ENCODE peak calls at places on chromosomes 4 and X, in nine cellular contexts. H is GM13976, S is H9, N is upper lobe of right lung, L is dorsolateral prefrontal cortex, R is fibroblast of villous mesenchyme, B is AG10803, V is stomach, U is lower leg skin. Q is an unnamed sample.

GRCh38 chr4:78370625-78371372 is 180.8 kb upstream of the ANXA3 start:
- DNase-seq in H (no peak), S (no peak), N (no peak), L (no peak), R (no peak), B (peak), V (no peak), U (no peak), Q (no peak)

GRCh38 chrX:45714864-45715263 is 514.2 kb upstream of the DIPK2B start:
- DNase-seq in H (no peak), S (no peak), N (no peak), L (no peak), R (peak), B (peak), V (no peak), U (no peak), Q (no peak)

GRCh38 chr4:2393353-2394270 is 24.8 kb downstream of the ZFYVE28 start:
- DNase-seq in H (peak), S (peak), N (no peak), L (no peak), R (peak), B (no peak), V (peak), U (no peak), Q (peak)

GRCh38 chrX:46554942-46555341 is 9.7 kb upstream of the ZNF674 start:
- DNase-seq in H (no peak), S (no peak), N (no peak), L (no peak), R (peak), B (peak), V (no peak), U (no peak), Q (no peak)

GRCh38 chrX:69286546-69286906 is 121.3 kb upstream of the PJA1 start:
- DNase-seq in H (no peak), S (no peak), N (no peak), L (no peak), R (no peak), B (no peak), V (no peak), U (no peak), Q (no peak)

GRCh38 chr4:52791936-52792335 is 40.7 kb upstream of the ERVMER34-1 start:
- DNase-seq in H (no peak), S (no peak), N (no peak), L (no peak), R (no peak), B (no peak), V (no peak), U (no peak), Q (no peak)

GRCh38 chr4:48557478-48557877 is 67.4 kb downstream of the ZAR1 start:
- DNase-seq in H (no peak), S (peak), N (no peak), L (no peak), R (no peak), B (no peak), V (no peak), U (no peak), Q (no peak)

GRCh38 chrX:24682739-24683432 is 10.8 kb upstream of the POLA1 start:
- DNase-seq in H (no peak), S (no peak), N (no peak), L (no peak), R (no peak), B (no peak), V (no peak), U (no peak), Q (no peak)

GRCh38 chr4:142128529-142128928 is 492.1 kb downstream of the IL15 start:
- DNase-seq in H (no peak), S (no peak), N (no peak), L (no peak), R (peak), B (peak), V (no peak), U (no peak), Q (no peak)

GRCh38 chr4:152591361-152591760 is 55.5 kb upstream of the FBXW7 start:
- DNase-seq in H (no peak), S (peak), N (peak), L (peak), R (peak), B (peak), V (peak), U (peak), Q (no peak)

GRCh38 chrX:109382332-109382731 is 99.6 kb downstream of the GUCY2F start:
- DNase-seq in H (no peak), S (no peak), N (no peak), L (no peak), R (no peak), B (no peak), V (no peak), U (no peak), Q (no peak)

GRCh38 chrX:109389917-109390316 is 92.0 kb downstream of the GUCY2F start:
- DNase-seq in H (no peak), S (no peak), N (no peak), L (no peak), R (no peak), B (no peak), V (no peak), U (no peak), Q (no peak)

GRCh38 chrX:109390556-109390955 is 91.3 kb downstream of the GUCY2F start:
- DNase-seq in H (no peak), S (no peak), N (no peak), L (no peak), R (no peak), B (no peak), V (no peak), U (no peak), Q (no peak)

DNA sequence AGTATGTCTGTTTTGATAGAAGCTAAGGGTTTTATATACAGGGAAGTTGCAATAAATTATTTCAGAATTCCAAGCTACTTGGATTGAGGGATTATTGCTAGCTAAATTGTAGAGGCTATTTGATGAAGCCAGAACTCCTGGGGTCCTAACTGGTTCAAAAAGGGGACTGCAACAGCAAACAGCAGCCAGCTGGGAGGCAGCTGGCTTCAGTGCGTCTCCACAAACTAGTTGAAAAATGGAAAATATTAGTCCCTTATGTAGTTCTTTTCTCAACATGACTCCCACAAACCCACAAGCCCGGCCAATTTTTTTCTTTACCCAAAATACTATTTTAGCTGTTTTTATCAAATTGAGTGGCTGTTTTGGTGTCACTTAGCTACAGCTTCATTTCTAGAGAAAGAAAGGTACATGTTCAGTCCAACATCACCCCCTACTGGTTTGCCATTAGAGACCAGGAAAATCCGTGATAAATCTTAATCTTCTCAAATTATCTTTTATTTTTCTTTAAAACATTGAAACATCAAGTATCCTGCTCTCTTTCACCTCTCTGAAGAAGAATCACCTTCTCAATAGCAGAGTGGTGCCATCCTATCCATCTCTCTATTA is 97.2 kb downstream of the GUCY2F start:
- DNase-seq in H (no peak), S (no peak), N (no peak), L (no peak), R (peak), B (peak), V (no peak), U (no peak), Q (no peak)
- TF ChIP-seq CTCF in H (peak), S (peak), N (peak), L (peak), R (peak), B (peak), V (no peak), U (no peak), Q (peak)

GRCh38 chrX:19564606-19565005 is 49.3 kb upstream of the MAP3K15 start:
- DNase-seq in H (no peak), S (no peak), N (no peak), L (no peak), R (no peak), B (no peak), V (no peak), U (no peak), Q (no peak)
- TF ChIP-seq CTCF in H (no peak), S (no peak), N (no peak), L (no peak), R (no peak), B (no peak), V (no peak), U (no peak), Q (no peak)

GRCh38 chrX:99795495-99795894 is 614.6 kb downstream of the PCDH19 start:
- DNase-seq in H (no peak), S (no peak), N (no peak), L (no peak), R (no peak), B (no peak), V (no peak), U (no peak), Q (no peak)
- TF ChIP-seq CTCF in H (no peak), S (peak), N (peak), L (no peak), R (no peak), B (no peak), V (no peak), U (no peak), Q (no peak)

GRCh38 chr4:17280266-17280665 is 231.6 kb downstream of the QDPR start:
- DNase-seq in H (no peak), S (no peak), N (no peak), L (no peak), R (no peak), B (no peak), V (no peak), U (no peak), Q (no peak)
- TF ChIP-seq CTCF in H (no peak), S (peak), N (no peak), L (no peak), R (no peak), B (no peak), V (no peak), U (no peak), Q (no peak)

GRCh38 chr4:81919810-81920209 is 448.1 kb upstream of the RASGEF1B start:
- DNase-seq in H (no peak), S (no peak), N (no peak), L (no peak), R (no peak), B (no peak), V (no peak), U (no peak), Q (no peak)
- TF ChIP-seq CTCF in H (no peak), S (no peak), N (no peak), L (no peak), R (no peak), B (no peak), V (no peak), U (no peak), Q (no peak)

GRCh38 chrX:107627792-107628661 is at the start of gene PRPS1:
- DNase-seq in H (peak), S (peak), N (peak), L (peak), R (peak), B (peak), V (peak), U (peak), Q (peak)

GRCh38 chrX:107626916-107627315 is 1.4 kb upstream of the PRPS1 start:
- DNase-seq in H (no peak), S (no peak), N (no peak), L (no peak), R (no peak), B (no peak), V (no peak), U (no peak), Q (no peak)

GRCh38 chrX:107628662-107629532 is 587 bp downstream of the PRPS1 start:
- DNase-seq in H (peak), S (peak), N (peak), L (peak), R (peak), B (no peak), V (no peak), U (peak), Q (peak)

GRCh38 chrX:107630031-107630689 is 1.9 kb downstream of the PRPS1 start:
- DNase-seq in H (no peak), S (no peak), N (no peak), L (no peak), R (no peak), B (no peak), V (no peak), U (no peak), Q (no peak)

GRCh38 chrX:107629533-107629909 is 1.2 kb downstream of the PRPS1 start:
- DNase-seq in H (no peak), S (no peak), N (no peak), L (no peak), R (peak), B (peak), V (no peak), U (no peak), Q (no peak)
- TF ChIP-seq CTCF in H (peak), S (peak), N (no peak), L (peak), R (peak), B (peak), V (no peak), U (no peak), Q (no peak)

DNA sequence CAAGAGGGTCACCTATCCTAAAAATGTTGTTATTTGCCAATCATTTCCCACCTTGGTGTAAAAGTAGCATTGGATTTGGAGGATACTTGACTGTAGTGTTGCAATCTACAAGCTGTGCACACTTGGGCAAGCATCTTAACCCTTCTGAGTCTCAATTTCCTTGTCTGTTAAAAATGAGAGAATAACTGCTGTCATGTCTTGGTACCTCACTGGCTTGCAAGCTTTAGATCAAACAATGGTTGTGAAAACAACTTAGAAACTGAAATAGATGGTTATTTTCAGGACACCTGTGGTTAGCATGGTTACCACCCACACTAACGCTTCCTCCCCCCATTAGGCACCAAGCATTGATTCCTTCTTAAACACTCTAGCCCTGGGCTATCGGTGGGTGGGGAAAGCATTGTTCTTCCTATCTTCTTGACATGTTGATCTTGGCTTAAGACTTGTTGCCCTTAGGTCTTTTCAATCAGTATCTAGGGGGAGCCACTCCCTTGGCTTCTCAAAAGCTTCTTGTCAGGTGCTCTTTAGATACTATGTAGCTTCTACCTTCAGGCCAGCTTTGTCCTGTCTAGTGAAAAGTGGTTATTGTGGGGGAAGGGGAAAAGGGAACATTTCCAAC is 10.6 kb upstream of the AMOT start:
- DNase-seq in H (peak), S (peak), N (no peak), L (no peak), R (no peak), B (no peak), V (no peak), U (no peak), Q (no peak)
- TF ChIP-seq CTCF in H (no peak), S (no peak), N (no peak), L (no peak), R (no peak), B (no peak), V (no peak), U (no peak), Q (no peak)

DNA sequence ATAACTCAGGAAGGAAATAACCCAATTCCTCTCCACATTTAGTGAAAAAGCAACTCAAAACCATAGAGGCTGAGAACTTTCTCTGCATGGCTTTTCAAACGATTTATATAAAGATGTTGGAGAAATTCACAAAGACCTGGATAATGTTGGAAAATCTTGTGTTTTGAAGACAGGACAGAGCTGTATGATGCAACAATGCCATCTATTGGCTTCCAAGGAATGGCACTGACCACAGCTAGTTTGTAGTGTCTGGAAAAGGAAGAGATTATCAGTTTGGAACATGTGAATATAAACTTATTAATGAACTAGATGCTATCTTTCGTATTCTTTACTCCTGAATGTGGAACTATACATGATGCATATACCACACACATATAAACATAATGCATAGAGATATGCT is 503.6 kb downstream of the IL1RAPL1 start:
- DNase-seq in H (no peak), S (no peak), N (no peak), L (no peak), R (peak), B (peak), V (no peak), U (no peak), Q (no peak)
- TF ChIP-seq CTCF in H (peak), S (peak), N (no peak), L (peak), R (peak), B (peak), V (no peak), U (no peak), Q (no peak)

Q was measured in pancreas.